ENCODE peak calls at places on chromosomes 2 and 18, in nine cellular contexts. T is AG04449, Q is fibroblast of the aortic adventitia, M is fibroblast of lung, A is GM12865, H is cardiac muscle cell, D is HFFc6, S is fibroblast of mammary gland, B is GM13977. J is an unnamed sample.

GRCh38 chr18:36942264-36942663 is 113.3 kb downstream of the KIAA1328 start:
- DNase-seq in S (peak; percentile 56), Q (peak; percentile 31), T (peak; percentile 1), H (peak; percentile 48), A (peak; percentile 57), M (peak; percentile 18), B (peak; percentile 59), D (peak; percentile 25), J (peak; percentile 12)

GRCh38 chr2:207601774-207602173 is 23.4 kb downstream of the METTL21A start:
- DNase-seq in B (no peak), A (no peak), D (no peak), S (peak; percentile 26), M (peak; percentile 20), Q (no peak), T (no peak), H (no peak), J (no peak)

GRCh38 chr2:21043744-21044532 is at the start of gene APOB:
- DNase-seq in T (no peak), A (no peak), B (no peak), S (no peak), H (peak; percentile 49), Q (no peak), M (no peak), D (no peak), J (no peak)

GRCh38 chr2:59177748-59178147 is 936.6 kb upstream of the FANCL start:
- DNase-seq in S (no peak), Q (no peak), B (no peak), T (no peak), A (no peak), D (no peak), H (no peak), M (no peak), J (no peak)

GRCh38 chr2:37920570-37920969 is 4.5 kb upstream of the RMDN2 start:
- DNase-seq in Q (no peak), A (no peak), D (peak; percentile 61), B (no peak), H (peak; percentile 8), T (no peak), S (no peak), M (peak; percentile 90), J (no peak)

GRCh38 chr2:84846732-84847131 is 34.2 kb downstream of the TRABD2A start:
- DNase-seq in Q (peak; percentile 5), D (peak; percentile 3), T (no peak), A (no peak), H (no peak), M (peak; percentile 74), S (no peak), B (no peak), J (no peak)

GRCh38 chr2:164782323-164782722 is 59.3 kb downstream of the COBLL1 start:
- DNase-seq in D (no peak), B (no peak), T (no peak), M (peak; percentile 20), H (no peak), Q (peak; percentile 97), S (peak; percentile 79), A (no peak), J (no peak)

GRCh38 chr2:188659656-188660406 is 314.3 kb upstream of the COL3A1 start:
- DNase-seq in H (no peak), S (peak; percentile 74), Q (peak; percentile 89), A (no peak), D (peak; percentile 76), T (no peak), B (no peak), M (peak; percentile 86), J (no peak)

GRCh38 chr2:141911485-141912066 is 219.2 kb downstream of the LRP1B start:
- DNase-seq in H (peak; percentile 69), B (no peak), S (peak; percentile 24), A (peak; percentile 57), M (peak; percentile 12), D (no peak), Q (peak; percentile 1), T (no peak), J (no peak)

GRCh38 chr2:16821696-16822095 is 156.1 kb upstream of the CYRIA start:
- DNase-seq in B (no peak), Q (no peak), T (no peak), D (no peak), M (peak; percentile 8), H (no peak), S (no peak), A (no peak), J (no peak)

GRCh38 chr2:104408266-104408665 is 445.6 kb upstream of the POU3F3 start:
- DNase-seq in Q (no peak), M (peak; percentile 57), B (no peak), T (no peak), S (no peak), H (peak; percentile 30), D (no peak), A (no peak), J (no peak)

GRCh38 chr2:149741646-149742045 is 154.1 kb upstream of the MMADHC start:
- DNase-seq in S (peak; percentile 95), B (no peak), Q (peak; percentile 81), A (no peak), H (no peak), M (peak; percentile 93), D (peak; percentile 83), T (peak; percentile 84), J (peak; percentile 82)

GRCh38 chr2:96116879-96117533 is 635 bp upstream of the ADRA2B start:
- DNase-seq in Q (peak; percentile 14), B (peak; percentile 95), M (no peak), H (peak; percentile 87), T (no peak), S (peak; percentile 12), D (no peak), A (peak; percentile 59), J (no peak)

GRCh38 chr2:38147333-38148121 is 71.6 kb upstream of the CYP1B1 start:
- DNase-seq in Q (peak; percentile 56), A (no peak), D (peak; percentile 44), T (no peak), M (peak; percentile 89), S (no peak), H (no peak), B (no peak), J (no peak)

GRCh38 chr2:128552141-128552805 is 233.6 kb upstream of the HS6ST1 start:
- DNase-seq in Q (no peak), H (no peak), A (no peak), M (no peak), D (no peak), S (no peak), T (no peak), B (no peak), J (no peak)

GRCh38 chr2:239767016-239767905 is 257.9 kb downstream of the NDUFA10 start:
- DNase-seq in S (no peak), H (no peak), M (no peak), T (no peak), D (no peak), Q (no peak), A (no peak), B (no peak), J (no peak)

GRCh38 chr2:68225119-68225632 is 27.2 kb downstream of the PPP3R1 start:
- DNase-seq in B (no peak), Q (peak; percentile 34), D (no peak), A (peak; percentile 61), S (peak; percentile 54), H (peak; percentile 41), T (no peak), M (no peak), J (no peak)
- TF ChIP-seq CTCF in B (peak; percentile 61), Q (peak; percentile 25), D (peak; percentile 40), A (peak; percentile 27), S (peak; percentile 43), H (peak; percentile 43), T (no peak), M (peak; percentile 37), J (peak; percentile 35)

GRCh38 chr2:202049092-202049728 is 15.6 kb downstream of the FZD7 start:
- DNase-seq in H (no peak), Q (no peak), A (no peak), M (no peak), S (no peak), D (no peak), T (no peak), B (no peak), J (no peak)
- TF ChIP-seq CTCF in H (no peak), Q (no peak), A (no peak), M (no peak), S (no peak), D (no peak), T (no peak), B (no peak), J (no peak)

GRCh38 chr2:120779781-120780283 is 44.2 kb downstream of the GLI2 start:
- DNase-seq in S (peak; percentile 77), T (peak; percentile 89), B (no peak), H (peak; percentile 42), M (peak; percentile 98), A (no peak), Q (peak; percentile 80), D (peak; percentile 90), J (peak; percentile 86)
- TF ChIP-seq CTCF in S (peak; percentile 30), T (peak; percentile 52), B (no peak), H (peak; percentile 42), M (peak; percentile 34), A (no peak), Q (peak; percentile 26), D (peak; percentile 63), J (peak; percentile 38)

GRCh38 chr18:76378526-76379215 is 116.4 kb downstream of the ZNF516 start:
- DNase-seq in Q (no peak), M (no peak), D (no peak), B (no peak), S (no peak), H (no peak), T (no peak), A (no peak), J (no peak)

GRCh38 chr18:76377359-76377756 is 117.7 kb downstream of the ZNF516 start:
- DNase-seq in D (no peak), B (no peak), M (no peak), H (no peak), Q (no peak), S (no peak), A (no peak), T (no peak), J (no peak)

GRCh38 chr18:76380127-76380729 is 114.8 kb downstream of the ZNF516 start:
- DNase-seq in H (no peak), D (no peak), Q (no peak), A (no peak), B (no peak), M (no peak), S (no peak), T (no peak), J (no peak)

GRCh38 chr18:76380791-76381405 is 114.1 kb downstream of the ZNF516 start:
- DNase-seq in B (no peak), Q (no peak), H (peak; percentile 57), D (peak; percentile 8), M (no peak), A (no peak), T (no peak), S (peak; percentile 14), J (no peak)

DNA sequence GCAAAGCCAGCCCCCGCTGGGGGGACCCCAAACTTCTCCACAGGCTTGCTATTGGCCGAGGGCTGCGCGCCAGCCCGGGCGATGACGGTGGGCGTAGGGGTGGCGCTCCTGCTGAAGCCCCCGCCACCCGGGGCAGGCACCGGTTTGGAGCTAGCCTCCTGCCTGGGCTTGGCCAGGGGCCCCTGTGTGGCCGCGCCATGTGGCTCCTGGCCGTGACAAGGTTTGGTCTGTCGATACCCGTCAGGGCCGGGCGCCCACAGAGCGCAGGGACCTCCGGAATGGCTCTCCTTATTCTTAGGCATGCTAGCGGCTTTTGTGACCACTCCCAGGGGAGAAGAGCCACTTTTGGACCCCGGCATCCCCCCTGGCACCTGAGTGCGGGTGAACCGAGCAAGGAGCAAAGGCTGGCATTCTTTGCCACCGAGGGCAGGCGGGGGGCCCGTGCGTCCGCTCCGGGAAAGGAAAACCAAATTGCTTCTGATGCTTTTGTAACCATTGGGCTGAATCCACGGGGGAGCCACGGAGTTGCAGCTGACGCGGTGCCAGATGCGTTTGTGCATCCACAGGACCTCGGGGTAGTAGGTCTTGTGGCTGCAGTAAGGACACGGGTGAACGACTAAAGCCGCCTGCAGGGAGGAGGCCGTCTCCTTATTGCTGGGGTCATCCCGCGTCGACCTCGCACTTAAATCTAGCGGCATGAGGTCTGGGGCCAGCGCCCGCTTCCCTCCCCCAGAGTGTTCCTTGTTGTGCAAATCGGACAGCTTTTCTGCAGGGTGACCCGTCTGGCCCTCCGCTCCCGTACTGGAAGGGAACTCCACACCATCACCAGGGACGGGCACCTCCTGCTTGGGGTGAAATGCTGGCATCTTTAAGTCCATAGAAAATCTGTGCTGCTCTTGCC is 115.6 kb downstream of the ZNF516 start:
- DNase-seq in Q (no peak), A (no peak), T (no peak), S (no peak), D (no peak), H (no peak), M (no peak), B (no peak), J (no peak)
- TF ChIP-seq CTCF in Q (no peak), A (no peak), T (no peak), S (no peak), D (no peak), H (no peak), M (no peak), B (no peak), J (no peak)